ENCODE peak calls at places on chromosomes 7 and 10, in five cellular contexts. One of them, this sample, is unnamed.

GRCh38 chr10:50421026-50421719 is 169.9 kb upstream of the ASAH2 start:
- DNase-seq in tibial nerve: no peak
- DNase-seq in lower lobe of right lung: peak
- DNase-seq in HepG2: peak
- DNase-seq in nephron progenitor cell: peak
- DNase-seq in this sample: no peak

GRCh38 chr10:1473874-1474273 is 263.5 kb downstream of the ADARB2 start:
- DNase-seq in tibial nerve: no peak
- DNase-seq in lower lobe of right lung: no peak
- DNase-seq in HepG2: no peak
- DNase-seq in nephron progenitor cell: no peak
- DNase-seq in this sample: no peak

GRCh38 chr7:135979674-135980660 is 2.8 kb upstream of the MTPN start:
- DNase-seq in tibial nerve: no peak
- DNase-seq in lower lobe of right lung: no peak
- DNase-seq in HepG2: no peak
- DNase-seq in nephron progenitor cell: no peak
- DNase-seq in this sample: peak

GRCh38 chr7:32170838-32171237 is 100.6 kb upstream of the PDE1C start:
- DNase-seq in tibial nerve: no peak
- DNase-seq in lower lobe of right lung: no peak
- DNase-seq in HepG2: no peak
- DNase-seq in nephron progenitor cell: no peak
- DNase-seq in this sample: no peak

GRCh38 chr7:73973091-73973490 is 54.9 kb upstream of the ELN start:
- DNase-seq in tibial nerve: no peak
- DNase-seq in lower lobe of right lung: peak
- DNase-seq in HepG2: no peak
- DNase-seq in nephron progenitor cell: no peak
- DNase-seq in this sample: no peak

GRCh38 chr10:121608669-121609190 is 10.5 kb upstream of the FGFR2 start:
- DNase-seq in tibial nerve: no peak
- DNase-seq in lower lobe of right lung: peak
- DNase-seq in HepG2: peak
- DNase-seq in nephron progenitor cell: peak
- DNase-seq in this sample: no peak

GRCh38 chr7:105153531-105153930 is 139.5 kb downstream of the KMT2E start:
- DNase-seq in tibial nerve: no peak
- DNase-seq in lower lobe of right lung: no peak
- DNase-seq in HepG2: no peak
- DNase-seq in nephron progenitor cell: no peak
- DNase-seq in this sample: no peak

GRCh38 chr7:150876817-150877526 is 24.7 kb downstream of the AOC1 start:
- DNase-seq in tibial nerve: no peak
- DNase-seq in lower lobe of right lung: peak
- DNase-seq in HepG2: peak
- DNase-seq in nephron progenitor cell: peak
- DNase-seq in this sample: peak

GRCh38 chr7:42673951-42674350 is 237.9 kb downstream of the C7orf25 start:
- DNase-seq in tibial nerve: no peak
- DNase-seq in lower lobe of right lung: no peak
- DNase-seq in HepG2: no peak
- DNase-seq in nephron progenitor cell: no peak
- DNase-seq in this sample: no peak

GRCh38 chr10:79979973-79980687 is 31.2 kb upstream of the SFTPD start:
- DNase-seq in tibial nerve: no peak
- DNase-seq in lower lobe of right lung: no peak
- DNase-seq in HepG2: no peak
- DNase-seq in nephron progenitor cell: no peak
- DNase-seq in this sample: no peak

GRCh38 chr10:43427166-43427825 is 9.6 kb upstream of the ZNF487 start:
- DNase-seq in tibial nerve: no peak
- DNase-seq in lower lobe of right lung: no peak
- DNase-seq in HepG2: no peak
- DNase-seq in nephron progenitor cell: no peak
- DNase-seq in this sample: no peak

GRCh38 chr7:41538810-41539724 is 163.8 kb downstream of the INHBA start:
- DNase-seq in tibial nerve: no peak
- DNase-seq in lower lobe of right lung: no peak
- DNase-seq in HepG2: no peak
- DNase-seq in nephron progenitor cell: no peak
- DNase-seq in this sample: no peak

GRCh38 chr7:2717293-2717904 is 29.4 kb downstream of the AMZ1 start:
- DNase-seq in tibial nerve: no peak
- DNase-seq in lower lobe of right lung: peak
- DNase-seq in HepG2: no peak
- DNase-seq in nephron progenitor cell: peak
- DNase-seq in this sample: no peak

GRCh38 chr10:87860156-87860795 is 3.1 kb downstream of the KLLN start:
- DNase-seq in tibial nerve: no peak
- DNase-seq in lower lobe of right lung: no peak
- DNase-seq in HepG2: peak
- DNase-seq in nephron progenitor cell: no peak
- DNase-seq in this sample: peak
- TF ChIP-seq CTCF in tibial nerve: peak
- TF ChIP-seq CTCF in lower lobe of right lung: peak
- TF ChIP-seq CTCF in HepG2: peak
- TF ChIP-seq CTCF in nephron progenitor cell: no peak
- TF ChIP-seq CTCF in this sample: peak

GRCh38 chr10:71035511-71036278 is 147.3 kb upstream of the PCBD1 start:
- DNase-seq in tibial nerve: no peak
- DNase-seq in lower lobe of right lung: no peak
- DNase-seq in HepG2: no peak
- DNase-seq in nephron progenitor cell: no peak
- DNase-seq in this sample: no peak
- TF ChIP-seq CTCF in tibial nerve: no peak
- TF ChIP-seq CTCF in lower lobe of right lung: no peak
- TF ChIP-seq CTCF in HepG2: no peak
- TF ChIP-seq CTCF in nephron progenitor cell: no peak
- TF ChIP-seq CTCF in this sample: no peak

GRCh38 chr10:91643700-91644099 is 10.8 kb upstream of the PPP1R3C start:
- DNase-seq in tibial nerve: no peak
- DNase-seq in lower lobe of right lung: no peak
- DNase-seq in HepG2: peak
- DNase-seq in nephron progenitor cell: peak
- DNase-seq in this sample: no peak
- TF ChIP-seq CTCF in tibial nerve: no peak
- TF ChIP-seq CTCF in lower lobe of right lung: no peak
- TF ChIP-seq CTCF in HepG2: peak
- TF ChIP-seq CTCF in nephron progenitor cell: peak
- TF ChIP-seq CTCF in this sample: peak

GRCh38 chr7:50615519-50615845 is 50.3 kb upstream of the DDC start:
- DNase-seq in tibial nerve: no peak
- DNase-seq in lower lobe of right lung: no peak
- DNase-seq in HepG2: no peak
- DNase-seq in nephron progenitor cell: no peak
- DNase-seq in this sample: no peak
- TF ChIP-seq CTCF in tibial nerve: no peak
- TF ChIP-seq CTCF in lower lobe of right lung: no peak
- TF ChIP-seq CTCF in HepG2: no peak
- TF ChIP-seq CTCF in nephron progenitor cell: no peak
- TF ChIP-seq CTCF in this sample: no peak

DNA sequence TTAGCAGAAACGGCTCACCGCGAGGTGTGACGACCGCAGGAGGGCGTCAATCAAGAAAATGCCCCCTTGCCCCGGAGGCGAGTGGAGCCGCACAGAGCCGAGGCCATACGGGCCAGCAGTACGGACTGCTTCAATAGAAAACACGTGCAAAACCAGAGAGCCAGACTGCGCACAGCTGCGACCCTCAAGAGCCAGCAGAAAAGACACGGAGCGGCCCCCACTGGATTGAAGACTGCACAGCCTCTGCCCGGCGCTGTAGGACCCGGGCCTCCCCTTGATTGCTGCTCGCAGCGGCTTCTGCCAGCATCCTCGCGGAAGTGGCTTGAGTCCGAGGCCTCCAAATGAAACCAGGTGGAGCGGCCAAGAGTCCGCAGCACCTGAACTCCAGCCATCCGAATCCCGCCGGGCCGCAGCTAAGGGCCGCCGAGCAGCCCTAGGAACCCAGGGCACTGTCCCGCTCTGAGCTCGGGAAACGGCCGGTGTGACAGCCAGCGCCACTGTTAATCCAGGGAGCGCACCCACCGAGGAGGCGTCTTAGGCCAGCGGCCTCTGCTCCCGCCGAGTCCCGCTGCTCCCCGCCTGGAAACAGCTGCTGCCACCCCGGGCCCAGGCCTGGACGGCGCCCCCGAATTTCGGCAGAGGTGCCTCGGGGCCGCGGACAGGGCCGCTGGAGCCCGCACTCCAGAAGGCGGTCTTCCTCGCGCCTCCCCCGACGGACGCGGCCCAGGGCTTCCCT is 660 bp upstream of the HHEX start:
- DNase-seq in tibial nerve: no peak
- DNase-seq in lower lobe of right lung: no peak
- DNase-seq in HepG2: peak
- DNase-seq in nephron progenitor cell: peak
- DNase-seq in this sample: no peak
- TF ChIP-seq CTCF in tibial nerve: no peak
- TF ChIP-seq CTCF in lower lobe of right lung: no peak
- TF ChIP-seq CTCF in HepG2: peak
- TF ChIP-seq CTCF in nephron progenitor cell: no peak
- TF ChIP-seq CTCF in this sample: peak

GRCh38 chr10:101055416-101055815 is 6.4 kb upstream of the KAZALD1 start:
- DNase-seq in tibial nerve: no peak
- DNase-seq in lower lobe of right lung: no peak
- DNase-seq in HepG2: no peak
- DNase-seq in nephron progenitor cell: no peak
- DNase-seq in this sample: no peak
- TF ChIP-seq CTCF in tibial nerve: no peak
- TF ChIP-seq CTCF in lower lobe of right lung: no peak
- TF ChIP-seq CTCF in HepG2: peak
- TF ChIP-seq CTCF in nephron progenitor cell: no peak
- TF ChIP-seq CTCF in this sample: peak

GRCh38 chr10:117502421-117503169 is 40.0 kb upstream of the EMX2 start:
- DNase-seq in tibial nerve: no peak
- DNase-seq in lower lobe of right lung: no peak
- DNase-seq in HepG2: no peak
- DNase-seq in nephron progenitor cell: no peak
- DNase-seq in this sample: no peak

GRCh38 chr10:117504601-117505000 is 37.9 kb upstream of the EMX2 start:
- DNase-seq in tibial nerve: no peak
- DNase-seq in lower lobe of right lung: no peak
- DNase-seq in HepG2: no peak
- DNase-seq in nephron progenitor cell: no peak
- DNase-seq in this sample: no peak

GRCh38 chr10:117501460-117502035 is 41.0 kb upstream of the EMX2 start:
- DNase-seq in tibial nerve: no peak
- DNase-seq in lower lobe of right lung: no peak
- DNase-seq in HepG2: no peak
- DNase-seq in nephron progenitor cell: no peak
- DNase-seq in this sample: no peak

GRCh38 chr10:117503886-117504205 is 38.7 kb upstream of the EMX2 start:
- DNase-seq in tibial nerve: no peak
- DNase-seq in lower lobe of right lung: no peak
- DNase-seq in HepG2: no peak
- DNase-seq in nephron progenitor cell: no peak
- DNase-seq in this sample: no peak

DNA sequence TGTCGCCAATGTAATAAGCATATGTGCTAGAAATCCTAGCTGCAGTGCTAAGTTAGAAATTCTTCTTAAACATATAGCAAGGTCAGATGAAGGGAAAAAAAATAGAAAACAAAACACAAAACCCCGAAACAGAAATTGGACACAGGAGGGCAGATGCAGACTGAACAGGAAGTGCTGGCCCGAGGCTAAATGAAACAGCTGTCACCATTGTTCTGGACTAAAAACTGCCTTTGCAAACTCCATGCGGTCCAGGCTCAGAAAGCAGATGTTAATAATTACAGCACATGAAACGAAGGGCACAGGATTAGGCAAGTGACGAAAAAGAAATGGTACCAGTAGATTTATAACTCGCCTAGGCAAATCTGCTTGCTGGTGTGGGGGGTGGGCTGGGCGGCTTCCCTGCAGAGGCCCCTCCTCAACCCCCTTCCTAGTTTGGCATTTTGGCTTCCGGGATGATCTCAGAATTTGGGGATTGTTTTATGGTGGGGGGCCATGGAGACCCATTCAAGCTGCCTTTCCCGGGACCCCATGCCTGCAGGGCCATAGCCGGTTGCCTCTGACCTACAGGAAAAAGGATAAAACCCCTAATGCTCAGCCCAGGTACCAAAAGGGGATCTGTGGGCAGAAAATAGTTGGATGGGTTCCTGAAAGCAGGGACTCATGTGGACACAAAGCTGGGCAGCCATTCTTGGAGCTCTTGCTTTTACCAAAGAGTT is 39.2 kb upstream of the EMX2 start:
- DNase-seq in tibial nerve: no peak
- DNase-seq in lower lobe of right lung: no peak
- DNase-seq in HepG2: no peak
- DNase-seq in nephron progenitor cell: no peak
- DNase-seq in this sample: no peak
- TF ChIP-seq CTCF in tibial nerve: no peak
- TF ChIP-seq CTCF in lower lobe of right lung: no peak
- TF ChIP-seq CTCF in HepG2: no peak
- TF ChIP-seq CTCF in nephron progenitor cell: no peak
- TF ChIP-seq CTCF in this sample: no peak

GRCh38 chr10:47354162-47354561 is 6.0 kb downstream of the RBP3 start:
- DNase-seq in tibial nerve: no peak
- DNase-seq in lower lobe of right lung: no peak
- DNase-seq in HepG2: peak
- DNase-seq in nephron progenitor cell: no peak
- DNase-seq in this sample: no peak
- TF ChIP-seq CTCF in tibial nerve: no peak
- TF ChIP-seq CTCF in lower lobe of right lung: no peak
- TF ChIP-seq CTCF in HepG2: peak
- TF ChIP-seq CTCF in nephron progenitor cell: no peak
- TF ChIP-seq CTCF in this sample: peak

GRCh38 chr10:14024349-14025202 is 306.1 kb downstream of the FRMD4A start:
- DNase-seq in tibial nerve: no peak
- DNase-seq in lower lobe of right lung: no peak
- DNase-seq in HepG2: no peak
- DNase-seq in nephron progenitor cell: no peak
- DNase-seq in this sample: no peak
- TF ChIP-seq CTCF in tibial nerve: no peak
- TF ChIP-seq CTCF in lower lobe of right lung: no peak
- TF ChIP-seq CTCF in HepG2: no peak
- TF ChIP-seq CTCF in nephron progenitor cell: no peak
- TF ChIP-seq CTCF in this sample: no peak

This sample was measured in HFFc6.